ENCODE peak calls at places on chromosome 20, in ten cellular contexts. A, L, K, T, W, S, P, U, Y and E are unnamed samples.
A peak's percentile ranks its signal among the peaks of the same experiment; 100 is the strongest.

GRCh38 chr20:62501801-62502495 is 26.2 kb upstream of the GATA5 start:
- DNase-seq in L (no peak), U (no peak), A (no peak), S (no peak), W (no peak), P (no peak), K (peak; percentile 58), Y (no peak), T (peak; percentile 55), E (no peak)

GRCh38 chr20:41428285-41428684 is 61.7 kb upstream of the EMILIN3 start:
- DNase-seq in Y (peak; percentile 72), T (peak; percentile 67), A (no peak), U (no peak), K (peak; percentile 76), L (no peak), W (no peak), P (no peak), S (no peak), E (no peak)

GRCh38 chr20:60199866-60200265 is 241.6 kb downstream of the CDH26 start:
- DNase-seq in K (no peak), W (no peak), Y (no peak), P (no peak), U (no peak), L (no peak), A (no peak), T (no peak), S (no peak), E (no peak)

GRCh38 chr20:63969851-63970713 is at the start of gene ZNF512B:
- DNase-seq in W (peak; percentile 56), Y (peak; percentile 88), A (no peak), T (peak; percentile 77), L (peak; percentile 26), K (peak; percentile 81), U (peak; percentile 25), S (no peak), P (peak; percentile 97), E (peak; percentile 83)

GRCh38 chr20:59258103-59258705 is 42.2 kb upstream of the EDN3 start:
- DNase-seq in P (no peak), Y (no peak), W (no peak), S (no peak), A (no peak), K (no peak), U (no peak), T (peak; percentile 27), L (no peak), E (no peak)

GRCh38 chr20:63382551-63383300 is 21.6 kb upstream of the CHRNA4 start:
- DNase-seq in S (no peak), L (no peak), Y (no peak), T (no peak), P (no peak), A (no peak), K (no peak), W (no peak), U (no peak), E (no peak)

GRCh38 chr20:34570859-34571306 is 12.4 kb downstream of the MAP1LC3A start:
- DNase-seq in K (peak; percentile 35), L (no peak), W (no peak), Y (no peak), U (no peak), S (peak; percentile 17), P (no peak), A (peak; percentile 25), T (no peak), E (no peak)

GRCh38 chr20:58797371-58798050 is 53.2 kb downstream of the GNAS-AS1 start:
- DNase-seq in W (no peak), Y (no peak), L (no peak), T (no peak), A (no peak), P (no peak), U (no peak), S (no peak), K (no peak), E (no peak)

GRCh38 chr20:12207875-12208274 is 290.2 kb downstream of the BTBD3 start:
- DNase-seq in Y (no peak), A (no peak), S (no peak), U (no peak), W (no peak), L (no peak), T (no peak), P (peak; percentile 5), K (peak; percentile 61), E (no peak)

GRCh38 chr20:43778375-43778774 is 51.6 kb upstream of the GTSF1L start:
- DNase-seq in L (no peak), K (peak; percentile 7), W (no peak), T (no peak), Y (no peak), S (no peak), U (no peak), P (no peak), A (no peak), E (no peak)

GRCh38 chr20:40705413-40705812 is 16.4 kb upstream of the MAFB start:
- DNase-seq in Y (no peak), S (no peak), P (no peak), W (no peak), L (no peak), T (no peak), U (no peak), K (no peak), A (no peak), E (no peak)

GRCh38 chr20:414161-414560 is 6.1 kb downstream of the RBCK1 start:
- DNase-seq in S (no peak), L (no peak), A (no peak), W (no peak), P (no peak), T (no peak), K (no peak), U (no peak), Y (no peak), E (no peak)

GRCh38 chr20:50494428-50494827 is 15.8 kb upstream of the PTPN1 start:
- DNase-seq in W (no peak), S (no peak), U (no peak), L (no peak), K (no peak), Y (no peak), P (no peak), A (no peak), T (no peak), E (no peak)

GRCh38 chr20:38134427-38135281 is 30.4 kb downstream of the TGM2 start:
- DNase-seq in W (no peak), S (no peak), L (no peak), T (peak; percentile 19), U (no peak), K (peak; percentile 28), Y (peak; percentile 88), P (peak; percentile 69), A (peak; percentile 68), E (no peak)

GRCh38 chr20:17967595-17968365 is 814 bp downstream of the SNX5 start:
- DNase-seq in L (no peak), T (no peak), S (peak; percentile 37), A (no peak), W (no peak), P (no peak), U (no peak), K (peak; percentile 44), Y (no peak), E (no peak)

GRCh38 chr20:40494238-40494637 is 194.8 kb downstream of the MAFB start:
- DNase-seq in W (no peak), L (no peak), S (no peak), P (no peak), Y (no peak), T (no peak), K (no peak), U (no peak), A (no peak), E (no peak)

GRCh38 chr20:3783068-3783489 is 1.8 kb upstream of the SPEF1 start:
- DNase-seq in A (no peak), Y (no peak), S (no peak), L (peak; percentile 43), U (no peak), P (no peak), W (no peak), T (no peak), K (no peak), E (no peak)

GRCh38 chr20:47198254-47198671 is 158.2 kb downstream of the ZMYND8 start:
- DNase-seq in S (no peak), Y (no peak), W (no peak), K (peak; percentile 36), U (no peak), P (no peak), L (no peak), T (no peak), A (no peak), E (no peak)

GRCh38 chr20:38167851-38168760 is 3.0 kb upstream of the TGM2 start:
- DNase-seq in W (no peak), Y (peak; percentile 89), S (no peak), A (peak; percentile 45), L (peak; percentile 39), K (peak; percentile 94), T (no peak), U (no peak), P (no peak), E (no peak)